ENCODE peak calls at places on chromosomes 2 and 18, in four cellular contexts. One of them, this sample, is unnamed.

GRCh38 chr2:224369028-224369632 is 32.8 kb downstream of the FAM124B start:
- DNase-seq in sigmoid colon: no peak
- DNase-seq in suprapubic skin: no peak
- DNase-seq in GM12892: no peak
- DNase-seq in this sample: peak

GRCh38 chr2:85682378-85682777 is 11.8 kb upstream of the GNLY start:
- DNase-seq in sigmoid colon: peak
- DNase-seq in suprapubic skin: no peak
- DNase-seq in GM12892: no peak
- DNase-seq in this sample: no peak

GRCh38 chr2:9262671-9263171 is 56.1 kb downstream of the ASAP2 start:
- DNase-seq in GM12892: no peak
- DNase-seq in suprapubic skin: peak
- DNase-seq in sigmoid colon: no peak
- DNase-seq in this sample: no peak

GRCh38 chr18:13541621-13542519 is 184.5 kb downstream of the FAM210A start:
- DNase-seq in suprapubic skin: no peak
- DNase-seq in GM12892: no peak
- DNase-seq in sigmoid colon: peak
- DNase-seq in this sample: no peak

GRCh38 chr2:162731917-162732804 is 106.4 kb downstream of the KCNH7 start:
- DNase-seq in suprapubic skin: no peak
- DNase-seq in sigmoid colon: no peak
- DNase-seq in GM12892: no peak
- DNase-seq in this sample: no peak

GRCh38 chr2:75130171-75130570 is 69.1 kb downstream of the TACR1 start:
- DNase-seq in GM12892: no peak
- DNase-seq in sigmoid colon: no peak
- DNase-seq in suprapubic skin: no peak
- DNase-seq in this sample: peak

GRCh38 chr2:222733846-222734689 is 62.6 kb downstream of the MOGAT1 start:
- DNase-seq in GM12892: no peak
- DNase-seq in sigmoid colon: no peak
- DNase-seq in suprapubic skin: peak
- DNase-seq in this sample: no peak

GRCh38 chr2:111251711-111252110 is 131.0 kb downstream of the BCL2L11 start:
- DNase-seq in suprapubic skin: no peak
- DNase-seq in GM12892: no peak
- DNase-seq in sigmoid colon: no peak
- DNase-seq in this sample: no peak

GRCh38 chr2:20236496-20236895 is 11.6 kb upstream of the SDC1 start:
- DNase-seq in suprapubic skin: no peak
- DNase-seq in sigmoid colon: no peak
- DNase-seq in GM12892: no peak
- DNase-seq in this sample: no peak

GRCh38 chr2:204074434-204074833 is 137.9 kb downstream of the ICOS start:
- DNase-seq in suprapubic skin: no peak
- DNase-seq in sigmoid colon: no peak
- DNase-seq in GM12892: no peak
- DNase-seq in this sample: no peak

GRCh38 chr18:79553696-79554095 is 125.9 kb upstream of the CTDP1 start:
- DNase-seq in suprapubic skin: peak
- DNase-seq in sigmoid colon: no peak
- DNase-seq in GM12892: no peak
- DNase-seq in this sample: no peak

GRCh38 chr18:28757466-28758008 is 580.6 kb upstream of the CDH2 start:
- DNase-seq in suprapubic skin: no peak
- DNase-seq in GM12892: no peak
- DNase-seq in sigmoid colon: no peak
- DNase-seq in this sample: no peak

GRCh38 chr2:140695163-140695562 is 1435.7 kb downstream of the LRP1B start:
- DNase-seq in sigmoid colon: no peak
- DNase-seq in suprapubic skin: no peak
- DNase-seq in GM12892: no peak
- DNase-seq in this sample: no peak

GRCh38 chr2:74020717-74021406 is 36.2 kb downstream of the TET3 start:
- DNase-seq in GM12892: no peak
- DNase-seq in sigmoid colon: peak
- DNase-seq in suprapubic skin: no peak
- DNase-seq in this sample: no peak

GRCh38 chr2:20609349-20609994 is 41.4 kb downstream of the HS1BP3 start:
- DNase-seq in GM12892: no peak
- DNase-seq in sigmoid colon: peak
- DNase-seq in suprapubic skin: peak
- DNase-seq in this sample: no peak

GRCh38 chr2:136539355-136539754 is 226.0 kb upstream of the THSD7B start:
- DNase-seq in sigmoid colon: no peak
- DNase-seq in suprapubic skin: no peak
- DNase-seq in GM12892: no peak
- DNase-seq in this sample: no peak

GRCh38 chr2:67137699-67138098 is 259.4 kb upstream of the ETAA1 start:
- DNase-seq in suprapubic skin: no peak
- DNase-seq in sigmoid colon: no peak
- DNase-seq in GM12892: no peak
- DNase-seq in this sample: no peak

GRCh38 chr2:53130441-53130943 is 637.1 kb upstream of the CHAC2 start:
- DNase-seq in sigmoid colon: no peak
- DNase-seq in suprapubic skin: no peak
- DNase-seq in GM12892: no peak
- DNase-seq in this sample: no peak

GRCh38 chr2:136384541-136385303 is 266.8 kb upstream of the CXCR4 start:
- DNase-seq in suprapubic skin: no peak
- DNase-seq in sigmoid colon: no peak
- DNase-seq in GM12892: no peak
- DNase-seq in this sample: peak

GRCh38 chr2:146363731-146364130 is 1481.1 kb upstream of the ACVR2A start:
- DNase-seq in suprapubic skin: no peak
- DNase-seq in GM12892: no peak
- DNase-seq in sigmoid colon: no peak
- DNase-seq in this sample: no peak

GRCh38 chr2:188668017-188668663 is 306.0 kb upstream of the COL3A1 start:
- DNase-seq in sigmoid colon: peak
- DNase-seq in GM12892: no peak
- DNase-seq in suprapubic skin: no peak
- DNase-seq in this sample: no peak

GRCh38 chr2:226963528-226963927 is 127.7 kb downstream of the RHBDD1 start:
- DNase-seq in GM12892: no peak
- DNase-seq in suprapubic skin: no peak
- DNase-seq in sigmoid colon: no peak
- DNase-seq in this sample: no peak

GRCh38 chr18:39796413-39796812 is 2158.6 kb upstream of the PIK3C3 start:
- DNase-seq in suprapubic skin: no peak
- DNase-seq in GM12892: no peak
- DNase-seq in sigmoid colon: no peak
- DNase-seq in this sample: peak

GRCh38 chr18:29652797-29653196 is 1389.7 kb downstream of the DSC3 start:
- DNase-seq in sigmoid colon: no peak
- DNase-seq in suprapubic skin: no peak
- DNase-seq in GM12892: no peak
- DNase-seq in this sample: no peak

GRCh38 chr2:9114457-9114856 is 92.2 kb upstream of the ASAP2 start:
- DNase-seq in sigmoid colon: no peak
- DNase-seq in suprapubic skin: no peak
- DNase-seq in GM12892: no peak
- DNase-seq in this sample: peak

GRCh38 chr2:206085742-206086445 is at the start of gene INO80D:
- DNase-seq in suprapubic skin: peak
- DNase-seq in GM12892: peak
- DNase-seq in sigmoid colon: peak
- DNase-seq in this sample: peak
- TF ChIP-seq POLR2A in suprapubic skin: no peak
- TF ChIP-seq POLR2A in GM12892: peak
- TF ChIP-seq POLR2A in sigmoid colon: peak
- TF ChIP-seq POLR2A in this sample: peak

GRCh38 chr18:58863539-58864145 is 1.0 kb upstream of the ZNF532 start:
- DNase-seq in suprapubic skin: no peak
- DNase-seq in GM12892: peak
- DNase-seq in sigmoid colon: peak
- DNase-seq in this sample: peak
- TF ChIP-seq POLR2A in suprapubic skin: no peak
- TF ChIP-seq POLR2A in GM12892: no peak
- TF ChIP-seq POLR2A in sigmoid colon: no peak
- TF ChIP-seq POLR2A in this sample: no peak

GRCh38 chr2:241149675-241149924 is 328 bp upstream of the PASK start:
- DNase-seq in GM12892: no peak
- DNase-seq in sigmoid colon: no peak
- DNase-seq in suprapubic skin: no peak
- DNase-seq in this sample: no peak

GRCh38 chr2:241149925-241150659 is at the start of gene PPP1R7:
- DNase-seq in sigmoid colon: peak
- DNase-seq in suprapubic skin: peak
- DNase-seq in GM12892: peak
- DNase-seq in this sample: peak

GRCh38 chr2:241148239-241148638 is 1.0 kb downstream of the PASK start:
- DNase-seq in sigmoid colon: no peak
- DNase-seq in GM12892: no peak
- DNase-seq in suprapubic skin: no peak
- DNase-seq in this sample: no peak

GRCh38 chr2:241147336-241147735 is 1.9 kb downstream of the PASK start:
- DNase-seq in sigmoid colon: no peak
- DNase-seq in GM12892: no peak
- DNase-seq in suprapubic skin: no peak
- DNase-seq in this sample: no peak

GRCh38 chr2:241148891-241149674 is at the start of gene PASK:
- DNase-seq in suprapubic skin: peak
- DNase-seq in sigmoid colon: peak
- DNase-seq in GM12892: peak
- DNase-seq in this sample: peak
- TF ChIP-seq POLR2A in suprapubic skin: no peak
- TF ChIP-seq POLR2A in sigmoid colon: no peak
- TF ChIP-seq POLR2A in GM12892: peak
- TF ChIP-seq POLR2A in this sample: peak

GRCh38 chr2:172098287-172098649 is 4.4 kb downstream of the DLX2 start:
- DNase-seq in suprapubic skin: no peak
- DNase-seq in sigmoid colon: no peak
- DNase-seq in GM12892: no peak
- DNase-seq in this sample: peak

GRCh38 chr2:172095905-172096660 is 6.6 kb downstream of the DLX2 start:
- DNase-seq in sigmoid colon: no peak
- DNase-seq in suprapubic skin: no peak
- DNase-seq in GM12892: no peak
- DNase-seq in this sample: peak

GRCh38 chr2:172097557-172098131 is 5.1 kb downstream of the DLX2 start:
- DNase-seq in sigmoid colon: no peak
- DNase-seq in suprapubic skin: no peak
- DNase-seq in GM12892: no peak
- DNase-seq in this sample: peak

GRCh38 chr2:172095146-172095904 is 7.4 kb downstream of the DLX2 start:
- DNase-seq in suprapubic skin: no peak
- DNase-seq in sigmoid colon: peak
- DNase-seq in GM12892: peak
- DNase-seq in this sample: peak

GRCh38 chr2:172096661-172097547 is 5.8 kb downstream of the DLX2 start:
- DNase-seq in GM12892: no peak
- DNase-seq in sigmoid colon: peak
- DNase-seq in suprapubic skin: no peak
- DNase-seq in this sample: no peak
- TF ChIP-seq POLR2A in GM12892: no peak
- TF ChIP-seq POLR2A in sigmoid colon: no peak
- TF ChIP-seq POLR2A in suprapubic skin: no peak
- TF ChIP-seq POLR2A in this sample: no peak